ENCODE peak calls at places on chromosomes 16 and 17, in four cellular contexts. V is stimulated activated CD8-positive, alpha-beta memory T cell treated with anti-CD3 and anti-CD28 coated beads, Interleukin-4, amount 100 ng/mL, for 1 hour; N is endothelial cell; T is GM04503. J is an unnamed sample.

GRCh38 chr17:75067856-75068255 is 19.9 kb upstream of the SLC16A5 start:
- DNase-seq in V (no peak), N (no peak), T (no peak), J (no peak)

GRCh38 chr17:31593806-31594205 is 202.3 kb downstream of the RAB11FIP4 start:
- DNase-seq in V (no peak), N (no peak), T (peak), J (no peak)

GRCh38 chr17:30091771-30092170 is 24.8 kb upstream of the NSRP1 start:
- DNase-seq in V (no peak), N (no peak), T (peak), J (no peak)

GRCh38 chr17:46854948-46855347 is 3.6 kb downstream of the WNT9B start:
- DNase-seq in V (no peak), N (no peak), T (no peak), J (no peak)

GRCh38 chr17:77819497-77819896 is 139.0 kb upstream of the TNRC6C start:
- DNase-seq in V (no peak), N (no peak), T (no peak), J (no peak)

GRCh38 chr16:12461201-12461600 is 342.5 kb downstream of the CPPED1 start:
- DNase-seq in V (no peak), N (no peak), T (no peak), J (no peak)

GRCh38 chr17:18009609-18010420 is 29.2 kb downstream of the ATPAF2 start:
- DNase-seq in V (no peak), N (no peak), T (no peak), J (no peak)

GRCh38 chr16:79602615-79603014 is 2.1 kb upstream of the MAF start:
- DNase-seq in V (no peak), N (no peak), T (no peak), J (no peak)

GRCh38 chr17:76204277-76204676 is 36.0 kb downstream of the RNF157 start:
- DNase-seq in V (no peak), N (no peak), T (peak), J (no peak)

GRCh38 chr16:65119905-65120341 is 1.9 kb downstream of the CDH11 start:
- DNase-seq in V (no peak), N (no peak), T (peak), J (peak)

GRCh38 chr17:50474523-50474922 is 4.1 kb upstream of the RSAD1 start:
- DNase-seq in V (no peak), N (no peak), T (no peak), J (no peak)

GRCh38 chr17:36525888-36526287 is 8.8 kb downstream of the MYO19 start:
- DNase-seq in V (no peak), N (no peak), T (no peak), J (no peak)

GRCh38 chr16:89385712-89386111 is 104.6 kb downstream of the ANKRD11 start:
- DNase-seq in V (no peak), N (no peak), T (no peak), J (no peak)

GRCh38 chr16:15518412-15519351 is 84.3 kb downstream of the BMERB1 start:
- DNase-seq in V (no peak), N (no peak), T (peak), J (no peak)

GRCh38 chr16:14013571-14014283 is 57.4 kb upstream of the MRTFB start:
- DNase-seq in V (no peak), N (no peak), T (peak), J (peak)

GRCh38 chr16:30780549-30780948 is 6.5 kb downstream of the ZNF629 start:
- DNase-seq in V (no peak), N (no peak), T (no peak), J (no peak)

GRCh38 chr16:80105160-80105559 is 435.6 kb upstream of the DYNLRB2 start:
- DNase-seq in V (no peak), N (no peak), T (no peak), J (no peak)

GRCh38 chr17:3959921-3960601 is 4.2 kb downstream of the ATP2A3 start:
- DNase-seq in V (no peak), N (no peak), T (no peak), J (no peak)

GRCh38 chr16:49483651-49484451 is 110.2 kb downstream of the C16orf78 start:
- DNase-seq in V (no peak), N (no peak), T (no peak), J (no peak)

GRCh38 chr17:64178011-64178825 is 48.3 kb upstream of the ERN1 start:
- DNase-seq in V (no peak), N (no peak), T (no peak), J (no peak)

GRCh38 chr16:29974291-29975133 is 844 bp downstream of the TAOK2 start:
- DNase-seq in V (no peak), N (peak), T (no peak), J (no peak)

GRCh38 chr16:55567382-55567781 is 898 bp downstream of the CAPNS2 start:
- DNase-seq in V (no peak), N (no peak), T (no peak), J (no peak)

J was measured in nephron progenitor cell.